ENCODE peak calls at places on chromosomes 11 and 22, in four cellular contexts. U is BE2C, K is H54, D is right lobe of liver. F is an unnamed sample.

GRCh38 chr11:125935056-125935455 is 10.8 kb upstream of the VSIG10L2 start:
- DNase-seq in U (no peak), K (no peak), D (no peak), F (no peak)

GRCh38 chr11:76598426-76598839 is 72.1 kb downstream of the LRRC32 start:
- DNase-seq in U (peak), K (no peak), D (no peak), F (peak)

GRCh38 chr11:78061088-78061920 is 2.4 kb upstream of the THRSP start:
- DNase-seq in U (no peak), K (no peak), D (peak), F (no peak)

GRCh38 chr11:71322861-71323582 is 70.6 kb upstream of the SHANK2 start:
- DNase-seq in U (no peak), K (no peak), D (no peak), F (no peak)

GRCh38 chr11:12797996-12798395 is 123.8 kb downstream of the TEAD1 start:
- DNase-seq in U (no peak), K (no peak), D (no peak), F (no peak)

GRCh38 chr22:38167988-38168407 is 13.6 kb downstream of the PLA2G6 start:
- DNase-seq in U (no peak), K (no peak), D (no peak), F (no peak)

GRCh38 chr22:35400335-35400680 is 368 bp downstream of the MCM5 start:
- DNase-seq in U (no peak), K (no peak), D (no peak), F (peak)

GRCh38 chr22:48501231-48501750 is 1326.4 kb downstream of the BRD1 start:
- DNase-seq in U (no peak), K (no peak), D (no peak), F (no peak)

GRCh38 chr11:450809-451451 is 851 bp downstream of the PTDSS2 start:
- DNase-seq in U (peak), K (peak), D (peak), F (peak)

GRCh38 chr22:27879923-27880322 is 39.1 kb downstream of the PITPNB start:
- DNase-seq in U (peak), K (peak), D (no peak), F (peak)

GRCh38 chr22:29994941-29995340 is 85.3 kb upstream of the HORMAD2 start:
- DNase-seq in U (no peak), K (no peak), D (no peak), F (no peak)

GRCh38 chr22:37334461-37334858 is 52.2 kb downstream of the CYTH4 start:
- DNase-seq in U (no peak), K (no peak), D (no peak), F (no peak)

GRCh38 chr11:100830295-100830694 is 143.2 kb downstream of the ARHGAP42 start:
- DNase-seq in U (peak), K (no peak), D (no peak), F (no peak)

GRCh38 chr11:120079750-120080610 is 57.9 kb downstream of the TRIM29 start:
- DNase-seq in U (peak), K (no peak), D (no peak), F (peak)

GRCh38 chr11:28343304-28344233 is 235.4 kb downstream of the METTL15 start:
- DNase-seq in U (no peak), K (peak), D (no peak), F (no peak)

GRCh38 chr11:83680351-83680750 is 394.2 kb upstream of the CCDC90B start:
- DNase-seq in U (peak), K (no peak), D (no peak), F (no peak)

GRCh38 chr11:92206441-92206840 is 18.2 kb upstream of the FAT3 start:
- DNase-seq in U (no peak), K (no peak), D (no peak), F (no peak)

GRCh38 chr11:104654414-104654813 is 243.8 kb downstream of the CASP12 start:
- DNase-seq in U (no peak), K (no peak), D (no peak), F (no peak)

GRCh38 chr22:38462960-38463784 is 4.7 kb upstream of the KDELR3 start:
- DNase-seq in U (no peak), K (no peak), D (no peak), F (no peak)

GRCh38 chr22:18060646-18061620 is 16.9 kb upstream of the PEX26 start:
- DNase-seq in U (no peak), K (no peak), D (peak), F (no peak)

GRCh38 chr11:47229161-47229560 is 14.4 kb downstream of the DDB2 start:
- DNase-seq in U (no peak), K (no peak), D (no peak), F (no peak)

GRCh38 chr22:33405194-33405593 is 347.0 kb upstream of the SYN3 start:
- DNase-seq in U (no peak), K (no peak), D (no peak), F (no peak)

GRCh38 chr11:114340311-114341131 is 44.3 kb downstream of the NNMT start:
- DNase-seq in U (peak), K (no peak), D (no peak), F (no peak)

GRCh38 chr11:112231952-112232351 is 5.7 kb downstream of the PTS start:
- DNase-seq in U (no peak), K (no peak), D (no peak), F (no peak)

GRCh38 chr22:21791635-21792625 is 56.3 kb upstream of the YPEL1 start:
- DNase-seq in U (no peak), K (no peak), D (no peak), F (no peak)

GRCh38 chr11:67351275-67352005 is 1.9 kb downstream of the POLD4 start:
- DNase-seq in U (no peak), K (peak), D (no peak), F (peak)

GRCh38 chr11:76604081-76604601 is 66.4 kb downstream of the LRRC32 start:
- DNase-seq in U (no peak), K (no peak), D (no peak), F (no peak)

GRCh38 chr11:79311461-79311860 is 129.4 kb downstream of the TENM4 start:
- DNase-seq in U (no peak), K (no peak), D (no peak), F (no peak)

GRCh38 chr11:131145806-131146205 is 224.6 kb upstream of the NTM start:
- DNase-seq in U (no peak), K (no peak), D (no peak), F (no peak)

GRCh38 chr22:49727191-49727880 is 100.3 kb downstream of the BRD1 start:
- DNase-seq in U (no peak), K (no peak), D (no peak), F (no peak)

GRCh38 chr11:940496-941135 is 14.9 kb downstream of the AP2A2 start:
- DNase-seq in U (no peak), K (no peak), D (no peak), F (no peak)

GRCh38 chr11:36618025-36618700 is 20.1 kb upstream of the RAG2 start:
- DNase-seq in U (peak), K (no peak), D (no peak), F (no peak)

GRCh38 chr11:49424136-49424535 is 215.7 kb upstream of the FOLH1 start:
- DNase-seq in U (no peak), K (no peak), D (no peak), F (no peak)

GRCh38 chr11:128924109-128924508 is 18.6 kb downstream of the TP53AIP1 start:
- DNase-seq in U (no peak), K (no peak), D (no peak), F (no peak)

GRCh38 chr11:43797866-43798265 is 82.8 kb upstream of the ALKBH3 start:
- DNase-seq in U (no peak), K (no peak), D (no peak), F (no peak)

GRCh38 chr22:23060612-23061400 is 9.5 kb upstream of the GNAZ start:
- DNase-seq in U (peak), K (no peak), D (peak), F (no peak)

GRCh38 chr11:119323532-119324033 is 6.7 kb upstream of the MCAM start:
- DNase-seq in U (peak), K (peak), D (no peak), F (peak)

GRCh38 chr11:133019545-133019944 is 512.8 kb downstream of the OPCML start:
- DNase-seq in U (no peak), K (no peak), D (no peak), F (no peak)

GRCh38 chr11:67273260-67273990 is 7.2 kb downstream of the GRK2 start:
- DNase-seq in U (peak), K (no peak), D (peak), F (peak)

GRCh38 chr11:47607380-47607779 is 13.2 kb upstream of the C1QTNF4 start:
- DNase-seq in U (peak), K (no peak), D (no peak), F (no peak)

F was measured in germinal center.